ENCODE peak calls at places on chromosomes 13 and 19, in seven cellular contexts. A is ovary; C is HL-60; F is stimulated activated CD4-positive, alpha-beta T cell treated with anti-CD3 and anti-CD28 coated beads, Interleukin-4, amount 100 ng/mL, for 48 hours; I is activated naive CD4-positive, alpha-beta T cell treated with anti-CD3 and anti-CD28 coated beads for 36 hours; G is hepatocyte; H is ecto neural progenitor cell. K is an unnamed sample.

GRCh38 chr13:24460256-24460655 is 52.3 kb downstream of the PARP4 start:
- DNase-seq in A (no peak), C (no peak), F (no peak), I (no peak), G (peak; percentile 25), H (no peak), K (no peak)

GRCh38 chr19:19568802-19569756 is 31.0 kb downstream of the CILP2 start:
- DNase-seq in A (no peak), C (no peak), F (no peak), I (no peak), G (no peak), H (no peak), K (no peak)

GRCh38 chr19:41877916-41878905 is 1.1 kb downstream of the CD79A start:
- DNase-seq in A (no peak), C (no peak), F (no peak), I (no peak), G (no peak), H (no peak), K (no peak)

GRCh38 chr13:51222510-51223283 is 499 bp downstream of the FAM124A start:
- DNase-seq in A (peak; percentile 23), C (no peak), F (no peak), I (no peak), G (peak; percentile 18), H (peak; percentile 83), K (no peak)

GRCh38 chr19:30671622-30672051 is 299.5 kb downstream of the ZNF536 start:
- DNase-seq in A (no peak), C (no peak), F (no peak), I (no peak), G (no peak), H (no peak), K (peak; percentile 67)

GRCh38 chr13:50320297-50320862 is 305.1 kb downstream of the KCNRG start:
- DNase-seq in A (no peak), C (no peak), F (no peak), I (no peak), G (peak; percentile 38), H (no peak), K (no peak)

GRCh38 chr19:38035515-38036495 is 128.8 kb downstream of the SIPA1L3 start:
- DNase-seq in A (no peak), C (no peak), F (no peak), I (no peak), G (no peak), H (no peak), K (no peak)

GRCh38 chr19:46369817-46370216 is 22.9 kb downstream of the PPP5C start:
- DNase-seq in A (no peak), C (no peak), F (no peak), I (peak; percentile 38), G (no peak), H (no peak), K (no peak)

GRCh38 chr19:50719566-50719965 is at the start of gene SHANK1:
- DNase-seq in A (peak; percentile 53), C (no peak), F (no peak), I (no peak), G (no peak), H (peak; percentile 74), K (no peak)

GRCh38 chr19:10566408-10566657 is 523 bp upstream of the KRI1 start:
- DNase-seq in A (no peak), C (no peak), F (no peak), I (no peak), G (no peak), H (no peak), K (no peak)

GRCh38 chr19:38932425-38933179 is 1.9 kb downstream of the MRPS12 start:
- DNase-seq in A (peak; percentile 44), C (peak; percentile 45), F (peak; percentile 12), I (peak; percentile 52), G (no peak), H (no peak), K (no peak)

GRCh38 chr13:47499358-47500150 is 501.5 kb downstream of the SUCLA2 start:
- DNase-seq in A (no peak), C (no peak), F (no peak), I (no peak), G (peak; percentile 10), H (no peak), K (no peak)

GRCh38 chr19:49492573-49493411 is 3.4 kb upstream of the RPS11 start:
- DNase-seq in A (no peak), C (peak; percentile 47), F (no peak), I (no peak), G (no peak), H (no peak), K (no peak)

GRCh38 chr13:47908200-47908902 is 92.7 kb downstream of the SUCLA2 start:
- DNase-seq in A (no peak), C (no peak), F (no peak), I (no peak), G (no peak), H (no peak), K (no peak)

GRCh38 chr13:99087130-99087953 is 109.5 kb upstream of the DOCK9 start:
- DNase-seq in A (peak; percentile 92), C (peak; percentile 45), F (peak; percentile 90), I (peak; percentile 94), G (peak; percentile 93), H (peak; percentile 95), K (peak; percentile 95)

GRCh38 chr19:45667620-45668341 is at the start of gene GIPR:
- DNase-seq in A (no peak), C (peak; percentile 63), F (peak; percentile 74), I (peak; percentile 82), G (peak; percentile 81), H (peak; percentile 80), K (peak; percentile 74)

GRCh38 chr19:1503925-1504430 is 8.8 kb downstream of the ADAMTSL5 start:
- DNase-seq in A (no peak), C (no peak), F (no peak), I (no peak), G (no peak), H (no peak), K (no peak)

GRCh38 chr19:32878988-32879387 is 9.4 kb upstream of the SLC7A9 start:
- DNase-seq in A (no peak), C (no peak), F (no peak), I (no peak), G (no peak), H (no peak), K (no peak)

GRCh38 chr13:98922306-98922705 is 55.6 kb downstream of the DOCK9 start:
- DNase-seq in A (no peak), C (no peak), F (no peak), I (no peak), G (no peak), H (no peak), K (no peak)

GRCh38 chr19:472005-472858 is 11.4 kb upstream of the SHC2 start:
- DNase-seq in A (no peak), C (no peak), F (no peak), I (no peak), G (no peak), H (no peak), K (no peak)

GRCh38 chr19:13208131-13208963 is 58.1 kb downstream of the IER2 start:
- DNase-seq in A (peak; percentile 70), C (peak; percentile 69), F (peak; percentile 48), I (peak; percentile 87), G (no peak), H (no peak), K (peak; percentile 40)

GRCh38 chr13:74306496-74306895 is 172.3 kb upstream of the KLF12 start:
- DNase-seq in A (no peak), C (no peak), F (no peak), I (no peak), G (no peak), H (no peak), K (no peak)

K was measured in left ventricle myocardium superior.